ENCODE peak calls at places on chromosomes 16 and 17, in seven cellular contexts. M is tibial artery, B is neural progenitor cell, N is ascending aorta, K is stomach, A is tibial nerve, R is cardiac muscle cell. E is an unnamed sample.

GRCh38 chr17:67636841-67637240 is 80.9 kb upstream of the NOL11 start:
- DNase-seq in M (no peak), B (no peak), N (no peak), K (no peak), A (no peak), R (no peak), E (no peak)

GRCh38 chr16:68272501-68273209 is 8.3 kb downstream of the SLC7A6 start:
- DNase-seq in M (no peak), B (no peak), N (no peak), K (peak), A (no peak), R (no peak), E (no peak)

GRCh38 chr17:28612936-28613872 is 781 bp downstream of the RSKR start:
- DNase-seq in M (no peak), B (peak), N (no peak), K (peak), A (peak), R (peak), E (peak)

GRCh38 chr17:19731626-19732025 is 15.2 kb upstream of the SLC47A2 start:
- DNase-seq in M (no peak), B (no peak), N (no peak), K (no peak), A (no peak), R (no peak), E (no peak)

GRCh38 chr17:82058230-82058854 is 6.6 kb downstream of the GPS1 start:
- DNase-seq in M (no peak), B (no peak), N (no peak), K (peak), A (no peak), R (no peak), E (no peak)

GRCh38 chr16:50068550-50068949 is 2.8 kb downstream of the HEATR3 start:
- DNase-seq in M (no peak), B (no peak), N (no peak), K (no peak), A (no peak), R (no peak), E (no peak)

GRCh38 chr17:45018514-45019176 is 32.8 kb downstream of the DCAKD start:
- DNase-seq in M (no peak), B (peak), N (no peak), K (no peak), A (no peak), R (no peak), E (no peak)

GRCh38 chr17:70076189-70076588 is 1.2 kb downstream of the KCNJ16 start:
- DNase-seq in M (no peak), B (no peak), N (no peak), K (no peak), A (no peak), R (no peak), E (no peak)

GRCh38 chr17:42720996-42721583 is 23.8 kb downstream of the EZH1 start:
- DNase-seq in M (no peak), B (peak), N (no peak), K (no peak), A (peak), R (peak), E (no peak)

GRCh38 chr17:47686661-47687327 is 7.2 kb upstream of the TBKBP1 start:
- DNase-seq in M (no peak), B (no peak), N (no peak), K (no peak), A (no peak), R (no peak), E (no peak)

GRCh38 chr16:75246504-75247205 is 4.8 kb downstream of the BCAR1 start:
- DNase-seq in M (no peak), B (no peak), N (no peak), K (no peak), A (no peak), R (no peak), E (no peak)

GRCh38 chr16:69476920-69477418 is 52.5 kb downstream of the CYB5B start:
- DNase-seq in M (no peak), B (no peak), N (no peak), K (no peak), A (no peak), R (no peak), E (peak)

GRCh38 chr17:48628641-48629410 is 2.7 kb upstream of the HOXB9 start:
- DNase-seq in M (no peak), B (no peak), N (no peak), K (no peak), A (no peak), R (no peak), E (no peak)

GRCh38 chr17:13120864-13121263 is 103.0 kb upstream of the ELAC2 start:
- DNase-seq in M (no peak), B (no peak), N (no peak), K (no peak), A (no peak), R (no peak), E (no peak)

GRCh38 chr17:14299261-14300093 is 1.4 kb upstream of the HS3ST3B1 start:
- DNase-seq in M (no peak), B (peak), N (no peak), K (peak), A (no peak), R (peak), E (no peak)

GRCh38 chr16:49930841-49931240 is 74.9 kb upstream of the ZNF423 start:
- DNase-seq in M (no peak), B (no peak), N (no peak), K (no peak), A (no peak), R (no peak), E (no peak)

GRCh38 chr17:48038687-48039086 is 1.1 kb upstream of the COPZ2 start:
- DNase-seq in M (no peak), B (no peak), N (no peak), K (no peak), A (no peak), R (no peak), E (no peak)

GRCh38 chr17:55303701-55304145 is 39.0 kb downstream of the HLF start:
- DNase-seq in M (no peak), B (no peak), N (no peak), K (no peak), A (no peak), R (no peak), E (no peak)

GRCh38 chr16:15942901-15943690 is 6.3 kb upstream of the ABCC1 start:
- DNase-seq in M (no peak), B (no peak), N (no peak), K (no peak), A (no peak), R (no peak), E (no peak)

GRCh38 chr16:22400899-22401298 is 26.5 kb upstream of the CDR2 start:
- DNase-seq in M (no peak), B (no peak), N (no peak), K (no peak), A (no peak), R (no peak), E (no peak)

GRCh38 chr17:28610372-28610771 is 3.6 kb downstream of the RSKR start:
- DNase-seq in M (no peak), B (no peak), N (no peak), K (no peak), A (no peak), R (no peak), E (no peak)

GRCh38 chr17:82495844-82496528 is 23.5 kb upstream of the FOXK2 start:
- DNase-seq in M (no peak), B (no peak), N (no peak), K (no peak), A (no peak), R (no peak), E (no peak)

GRCh38 chr16:65500007-65500406 is 378.1 kb upstream of the CDH11 start:
- DNase-seq in M (no peak), B (no peak), N (no peak), K (no peak), A (no peak), R (no peak), E (no peak)

GRCh38 chr17:60398227-60398959 is 6.5 kb upstream of the USP32 start:
- DNase-seq in M (no peak), B (no peak), N (no peak), K (no peak), A (no peak), R (no peak), E (no peak)
- H3K27ac ChIP-seq in M (no peak), B (no peak), N (no peak), K (no peak), A (peak), R (no peak), E (no peak)

DNA sequence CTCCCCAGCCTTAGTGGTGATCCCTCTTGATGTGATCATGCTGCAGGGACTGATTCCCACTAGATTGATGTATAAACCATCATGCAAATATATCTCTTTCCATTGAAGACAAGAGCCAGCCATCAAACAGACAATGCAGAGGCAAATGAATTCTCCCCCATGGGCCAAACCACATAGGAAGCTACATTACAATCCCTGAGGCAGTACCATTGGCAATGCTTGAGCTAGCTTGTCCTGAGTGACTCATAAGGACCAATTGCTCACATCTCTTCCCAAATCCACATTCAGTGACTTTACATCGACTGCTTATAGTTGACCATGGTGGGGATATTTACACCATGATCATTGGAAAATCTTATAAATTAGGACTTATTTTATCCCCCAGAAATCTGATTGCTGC is 242.2 kb downstream of the SHISA9 start:
- DNase-seq in M (no peak), B (no peak), N (no peak), K (no peak), A (no peak), R (no peak), E (no peak)
- H3K27ac ChIP-seq in M (no peak), B (no peak), N (no peak), K (no peak), A (no peak), R (no peak), E (no peak)

GRCh38 chr17:40529991-40530390 is 28.6 kb upstream of the TNS4 start:
- DNase-seq in M (no peak), B (no peak), N (no peak), K (no peak), A (no peak), R (no peak), E (no peak)
- H3K27ac ChIP-seq in M (no peak), B (no peak), N (no peak), K (no peak), A (no peak), R (no peak), E (no peak)

GRCh38 chr17:77738666-77739531 is 219.6 kb upstream of the TNRC6C start:
- DNase-seq in M (peak), B (no peak), N (no peak), K (peak), A (peak), R (no peak), E (no peak)

GRCh38 chr17:77736721-77737120 is 221.8 kb upstream of the TNRC6C start:
- DNase-seq in M (peak), B (no peak), N (no peak), K (no peak), A (no peak), R (no peak), E (no peak)

GRCh38 chr17:77735341-77736206 is 222.9 kb upstream of the TNRC6C start:
- DNase-seq in M (peak), B (peak), N (no peak), K (peak), A (no peak), R (peak), E (no peak)

GRCh38 chr17:77736207-77736600 is 222.3 kb upstream of the TNRC6C start:
- DNase-seq in M (peak), B (peak), N (no peak), K (no peak), A (no peak), R (peak), E (no peak)

GRCh38 chr17:77737442-77738265 is 220.8 kb upstream of the TNRC6C start:
- DNase-seq in M (peak), B (peak), N (no peak), K (peak), A (no peak), R (no peak), E (no peak)
- H3K27ac ChIP-seq in M (peak), B (no peak), N (peak), K (no peak), A (peak), R (no peak), E (no peak)

DNA sequence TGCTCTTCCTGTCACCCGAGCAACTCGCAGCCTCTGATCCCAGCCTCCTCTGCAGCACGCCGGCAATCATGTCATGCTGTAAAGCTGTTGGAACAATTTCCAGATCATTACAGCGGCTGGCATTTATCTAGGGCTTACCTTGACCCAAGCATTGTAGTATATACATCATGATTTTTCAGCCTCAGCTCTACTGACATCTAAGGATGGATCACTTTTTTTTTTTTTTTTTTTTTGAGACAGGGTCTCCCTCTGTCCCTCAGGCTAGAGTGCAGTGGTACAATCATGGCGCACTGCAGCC is 103.3 kb downstream of the CMIP start:
- DNase-seq in M (no peak), B (no peak), N (no peak), K (no peak), A (no peak), R (no peak), E (no peak)
- H3K27ac ChIP-seq in M (no peak), B (no peak), N (no peak), K (no peak), A (no peak), R (no peak), E (no peak)

GRCh38 chr17:17924131-17924856 is 47.9 kb downstream of the TOM1L2 start:
- DNase-seq in M (no peak), B (no peak), N (no peak), K (no peak), A (no peak), R (no peak), E (no peak)

GRCh38 chr17:17926840-17927449 is 45.3 kb downstream of the TOM1L2 start:
- DNase-seq in M (no peak), B (no peak), N (no peak), K (no peak), A (no peak), R (no peak), E (no peak)

GRCh38 chr17:17926036-17926435 is 46.2 kb downstream of the TOM1L2 start:
- DNase-seq in M (no peak), B (no peak), N (no peak), K (no peak), A (no peak), R (no peak), E (no peak)

GRCh38 chr17:17922198-17922901 is 49.9 kb downstream of the TOM1L2 start:
- DNase-seq in M (no peak), B (no peak), N (no peak), K (no peak), A (no peak), R (peak), E (no peak)

DNA sequence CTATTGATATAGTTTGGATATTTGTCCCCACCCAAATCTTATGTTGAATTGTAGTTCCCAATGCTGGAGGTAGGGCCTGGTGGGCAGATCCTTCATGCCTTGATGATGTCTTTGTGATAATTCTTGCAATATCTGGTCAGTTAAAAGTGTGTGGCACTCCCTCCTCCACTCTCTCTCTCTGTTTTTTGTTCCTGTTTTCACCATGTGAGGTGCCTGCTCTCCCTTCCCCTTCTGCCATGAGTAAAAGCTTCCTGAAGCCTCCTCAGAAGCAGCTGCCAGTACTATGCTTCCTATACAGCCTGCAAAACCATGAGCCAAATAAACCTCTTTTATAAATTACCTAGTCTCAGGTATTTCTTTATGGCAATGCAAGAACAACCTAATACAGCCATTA is 47.3 kb downstream of the TOM1L2 start:
- DNase-seq in M (no peak), B (no peak), N (no peak), K (no peak), A (no peak), R (no peak), E (no peak)
- H3K27ac ChIP-seq in M (no peak), B (no peak), N (no peak), K (no peak), A (peak), R (no peak), E (peak)

GRCh38 chr16:88667496-88667895 is 4.6 kb upstream of the MVD start:
- DNase-seq in M (no peak), B (peak), N (no peak), K (no peak), A (no peak), R (no peak), E (no peak)
- H3K27ac ChIP-seq in M (no peak), B (peak), N (no peak), K (no peak), A (no peak), R (no peak), E (no peak)

GRCh38 chr16:85569615-85570212 is 43.4 kb upstream of the GSE1 start:
- DNase-seq in M (no peak), B (no peak), N (no peak), K (peak), A (no peak), R (no peak), E (no peak)
- H3K27ac ChIP-seq in M (no peak), B (no peak), N (no peak), K (peak), A (no peak), R (peak), E (peak)

DNA sequence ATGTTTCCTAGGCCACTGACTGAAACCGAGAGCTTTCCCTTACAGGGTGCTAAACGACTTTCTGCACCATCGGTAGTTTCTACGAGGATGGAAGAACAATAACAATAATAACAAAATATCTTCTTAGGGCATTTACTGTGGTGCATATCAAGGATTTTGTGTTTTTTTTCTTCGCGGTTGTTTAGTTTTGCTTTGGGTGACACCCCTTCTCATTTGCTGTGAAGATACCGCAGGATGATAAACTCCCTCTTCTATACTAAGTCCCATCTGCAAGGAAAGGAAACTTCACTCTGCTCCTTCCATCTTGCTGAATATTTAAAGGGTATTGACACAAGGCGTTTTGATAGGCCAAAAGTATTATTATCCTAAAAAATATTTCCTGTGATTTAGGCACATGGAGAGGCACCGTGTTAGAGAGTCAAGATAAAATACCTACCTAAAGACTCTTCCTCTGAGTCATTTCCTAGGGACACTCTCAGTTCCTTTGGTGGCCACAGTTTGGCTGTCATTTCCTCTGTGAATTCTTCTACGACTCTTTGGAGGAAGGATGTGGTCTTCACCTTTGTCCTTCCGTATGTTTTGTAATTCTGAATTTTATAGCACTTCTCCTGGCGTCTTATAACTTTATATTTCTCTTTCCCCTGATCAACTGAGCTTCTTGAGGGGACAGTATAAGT is 318.8 kb downstream of the CDH13 start:
- DNase-seq in M (no peak), B (no peak), N (no peak), K (no peak), A (no peak), R (no peak), E (no peak)
- H3K27ac ChIP-seq in M (no peak), B (no peak), N (no peak), K (no peak), A (no peak), R (no peak), E (no peak)

GRCh38 chr17:4501295-4501949 is 2.7 kb downstream of the SPNS2 start:
- DNase-seq in M (no peak), B (no peak), N (no peak), K (no peak), A (no peak), R (no peak), E (no peak)
- H3K27ac ChIP-seq in M (no peak), B (no peak), N (no peak), K (no peak), A (no peak), R (no peak), E (no peak)

E was measured in Panc1.